ENCODE peak calls at places on chromosome 22, in ten cellular contexts. One of them, this sample, is unnamed.

GRCh38 chr22:46587492-46588278 is 32.5 kb upstream of the GRAMD4 start:
- DNase-seq in EL: no peak
- DNase-seq in sigmoid colon: no peak
- DNase-seq in GOT3: no peak
- DNase-seq in A172: no peak
- DNase-seq in progenitor cell of endocrine pancreas: no peak
- DNase-seq in putamen: no peak
- DNase-seq in NCI-H345: no peak
- DNase-seq in HT1080: no peak
- DNase-seq in HuH-7.5: no peak
- DNase-seq in this sample: no peak

GRCh38 chr22:49664371-49664881 is 163.2 kb downstream of the BRD1 start:
- DNase-seq in EL: no peak
- DNase-seq in sigmoid colon: peak; percentile 51
- DNase-seq in GOT3: no peak
- DNase-seq in A172: no peak
- DNase-seq in progenitor cell of endocrine pancreas: no peak
- DNase-seq in putamen: no peak
- DNase-seq in NCI-H345: no peak
- DNase-seq in HT1080: no peak
- DNase-seq in HuH-7.5: no peak
- DNase-seq in this sample: no peak

GRCh38 chr22:35824256-35824655 is 106.6 kb downstream of the APOL5 start:
- DNase-seq in EL: no peak
- DNase-seq in sigmoid colon: no peak
- DNase-seq in GOT3: no peak
- DNase-seq in A172: no peak
- DNase-seq in progenitor cell of endocrine pancreas: no peak
- DNase-seq in putamen: no peak
- DNase-seq in NCI-H345: no peak
- DNase-seq in HT1080: no peak
- DNase-seq in HuH-7.5: no peak
- DNase-seq in this sample: no peak

GRCh38 chr22:30694638-30695350 is at the start of gene OSBP2:
- DNase-seq in EL: peak; percentile 35
- DNase-seq in sigmoid colon: peak; percentile 62
- DNase-seq in GOT3: no peak
- DNase-seq in A172: no peak
- DNase-seq in progenitor cell of endocrine pancreas: peak; percentile 52
- DNase-seq in putamen: peak; percentile 58
- DNase-seq in NCI-H345: peak; percentile 39
- DNase-seq in HT1080: no peak
- DNase-seq in HuH-7.5: peak; percentile 45
- DNase-seq in this sample: no peak

GRCh38 chr22:19848298-19849224 is 6.1 kb downstream of the GNB1L start:
- DNase-seq in EL: peak; percentile 52
- DNase-seq in sigmoid colon: peak; percentile 59
- DNase-seq in GOT3: no peak
- DNase-seq in A172: peak; percentile 55
- DNase-seq in progenitor cell of endocrine pancreas: no peak
- DNase-seq in putamen: no peak
- DNase-seq in NCI-H345: no peak
- DNase-seq in HT1080: peak; percentile 59
- DNase-seq in HuH-7.5: no peak
- DNase-seq in this sample: no peak

GRCh38 chr22:39583066-39583667 is 12.6 kb downstream of the CACNA1I start:
- DNase-seq in EL: no peak
- DNase-seq in sigmoid colon: no peak
- DNase-seq in GOT3: no peak
- DNase-seq in A172: no peak
- DNase-seq in progenitor cell of endocrine pancreas: no peak
- DNase-seq in putamen: no peak
- DNase-seq in NCI-H345: no peak
- DNase-seq in HT1080: no peak
- DNase-seq in HuH-7.5: no peak
- DNase-seq in this sample: no peak

GRCh38 chr22:38924197-38924952 is 33.0 kb upstream of the APOBEC3A start:
- DNase-seq in EL: peak; percentile 93
- DNase-seq in sigmoid colon: peak; percentile 89
- DNase-seq in GOT3: no peak
- DNase-seq in A172: peak; percentile 79
- DNase-seq in progenitor cell of endocrine pancreas: no peak
- DNase-seq in putamen: peak; percentile 32
- DNase-seq in NCI-H345: peak; percentile 99
- DNase-seq in HT1080: peak; percentile 84
- DNase-seq in HuH-7.5: peak; percentile 54
- DNase-seq in this sample: peak; percentile 50

GRCh38 chr22:19971276-19972124 is 29.9 kb upstream of the TXNRD2 start:
- DNase-seq in EL: no peak
- DNase-seq in sigmoid colon: no peak
- DNase-seq in GOT3: no peak
- DNase-seq in A172: no peak
- DNase-seq in progenitor cell of endocrine pancreas: no peak
- DNase-seq in putamen: no peak
- DNase-seq in NCI-H345: no peak
- DNase-seq in HT1080: no peak
- DNase-seq in HuH-7.5: no peak
- DNase-seq in this sample: no peak

GRCh38 chr22:23686416-23687024 is 4.3 kb upstream of the RGL4 start:
- DNase-seq in EL: no peak
- DNase-seq in sigmoid colon: no peak
- DNase-seq in GOT3: no peak
- DNase-seq in A172: no peak
- DNase-seq in progenitor cell of endocrine pancreas: no peak
- DNase-seq in putamen: no peak
- DNase-seq in NCI-H345: no peak
- DNase-seq in HT1080: no peak
- DNase-seq in HuH-7.5: no peak
- DNase-seq in this sample: no peak

GRCh38 chr22:48953830-48954229 is 873.8 kb downstream of the BRD1 start:
- DNase-seq in EL: no peak
- DNase-seq in sigmoid colon: no peak
- DNase-seq in GOT3: no peak
- DNase-seq in A172: no peak
- DNase-seq in progenitor cell of endocrine pancreas: no peak
- DNase-seq in putamen: no peak
- DNase-seq in NCI-H345: no peak
- DNase-seq in HT1080: no peak
- DNase-seq in HuH-7.5: no peak
- DNase-seq in this sample: no peak

GRCh38 chr22:24059793-24060192 is 48.7 kb downstream of the CABIN1 start:
- DNase-seq in EL: no peak
- DNase-seq in sigmoid colon: no peak
- DNase-seq in GOT3: no peak
- DNase-seq in A172: no peak
- DNase-seq in progenitor cell of endocrine pancreas: no peak
- DNase-seq in putamen: no peak
- DNase-seq in NCI-H345: no peak
- DNase-seq in HT1080: no peak
- DNase-seq in HuH-7.5: no peak
- DNase-seq in this sample: no peak

GRCh38 chr22:22011964-22012363 is 29.4 kb upstream of the TOP3B start:
- DNase-seq in EL: no peak
- DNase-seq in sigmoid colon: no peak
- DNase-seq in GOT3: no peak
- DNase-seq in A172: no peak
- DNase-seq in progenitor cell of endocrine pancreas: no peak
- DNase-seq in putamen: no peak
- DNase-seq in NCI-H345: no peak
- DNase-seq in HT1080: no peak
- DNase-seq in HuH-7.5: no peak
- DNase-seq in this sample: no peak

GRCh38 chr22:23574371-23574811 is 5.7 kb downstream of the IGLL1 start:
- DNase-seq in EL: no peak
- DNase-seq in sigmoid colon: no peak
- DNase-seq in GOT3: no peak
- DNase-seq in A172: no peak
- DNase-seq in progenitor cell of endocrine pancreas: no peak
- DNase-seq in putamen: no peak
- DNase-seq in NCI-H345: no peak
- DNase-seq in HT1080: no peak
- DNase-seq in HuH-7.5: no peak
- DNase-seq in this sample: no peak

GRCh38 chr22:46149998-46150549 is at the start of gene PPARA:
- DNase-seq in EL: peak; percentile 79
- DNase-seq in sigmoid colon: peak; percentile 94
- DNase-seq in GOT3: peak; percentile 64
- DNase-seq in A172: no peak
- DNase-seq in progenitor cell of endocrine pancreas: peak; percentile 73
- DNase-seq in putamen: peak; percentile 90
- DNase-seq in NCI-H345: peak; percentile 85
- DNase-seq in HT1080: no peak
- DNase-seq in HuH-7.5: peak; percentile 91
- DNase-seq in this sample: peak; percentile 70

GRCh38 chr22:46062971-46063631 is 86.1 kb upstream of the WNT7B start:
- DNase-seq in EL: no peak
- DNase-seq in sigmoid colon: peak; percentile 57
- DNase-seq in GOT3: no peak
- DNase-seq in A172: no peak
- DNase-seq in progenitor cell of endocrine pancreas: no peak
- DNase-seq in putamen: no peak
- DNase-seq in NCI-H345: no peak
- DNase-seq in HT1080: no peak
- DNase-seq in HuH-7.5: no peak
- DNase-seq in this sample: no peak

GRCh38 chr22:20424937-20425587 is 12.6 kb downstream of the SCARF2 start:
- DNase-seq in EL: no peak
- DNase-seq in sigmoid colon: no peak
- DNase-seq in GOT3: no peak
- DNase-seq in A172: no peak
- DNase-seq in progenitor cell of endocrine pancreas: no peak
- DNase-seq in putamen: no peak
- DNase-seq in NCI-H345: no peak
- DNase-seq in HT1080: no peak
- DNase-seq in HuH-7.5: peak; percentile 35
- DNase-seq in this sample: no peak

GRCh38 chr22:22362939-22363338 is 118.4 kb downstream of the VPREB1 start:
- DNase-seq in EL: no peak
- DNase-seq in sigmoid colon: no peak
- DNase-seq in GOT3: no peak
- DNase-seq in A172: no peak
- DNase-seq in progenitor cell of endocrine pancreas: no peak
- DNase-seq in putamen: no peak
- DNase-seq in NCI-H345: no peak
- DNase-seq in HT1080: no peak
- DNase-seq in HuH-7.5: no peak
- DNase-seq in this sample: no peak

GRCh38 chr22:24416095-24416494 is 11.3 kb upstream of the ADORA2A start:
- DNase-seq in EL: no peak
- DNase-seq in sigmoid colon: peak; percentile 57
- DNase-seq in GOT3: no peak
- DNase-seq in A172: no peak
- DNase-seq in progenitor cell of endocrine pancreas: no peak
- DNase-seq in putamen: no peak
- DNase-seq in NCI-H345: no peak
- DNase-seq in HT1080: no peak
- DNase-seq in HuH-7.5: no peak
- DNase-seq in this sample: no peak

GRCh38 chr22:37431811-37432707 is 4.8 kb upstream of the ELFN2 start:
- DNase-seq in EL: peak; percentile 99
- DNase-seq in sigmoid colon: no peak
- DNase-seq in GOT3: peak; percentile 56
- DNase-seq in A172: peak; percentile 96
- DNase-seq in progenitor cell of endocrine pancreas: no peak
- DNase-seq in putamen: no peak
- DNase-seq in NCI-H345: no peak
- DNase-seq in HT1080: peak; percentile 100
- DNase-seq in HuH-7.5: no peak
- DNase-seq in this sample: peak; percentile 89

GRCh38 chr22:49586873-49587272 is 240.8 kb downstream of the BRD1 start:
- DNase-seq in EL: no peak
- DNase-seq in sigmoid colon: peak; percentile 53
- DNase-seq in GOT3: no peak
- DNase-seq in A172: no peak
- DNase-seq in progenitor cell of endocrine pancreas: no peak
- DNase-seq in putamen: no peak
- DNase-seq in NCI-H345: no peak
- DNase-seq in HT1080: no peak
- DNase-seq in HuH-7.5: no peak
- DNase-seq in this sample: no peak

GRCh38 chr22:35634015-35634414 is 14.2 kb upstream of the APOL6 start:
- DNase-seq in EL: no peak
- DNase-seq in sigmoid colon: peak; percentile 25
- DNase-seq in GOT3: no peak
- DNase-seq in A172: peak; percentile 44
- DNase-seq in progenitor cell of endocrine pancreas: no peak
- DNase-seq in putamen: no peak
- DNase-seq in NCI-H345: no peak
- DNase-seq in HT1080: no peak
- DNase-seq in HuH-7.5: no peak
- DNase-seq in this sample: no peak

GRCh38 chr22:50250555-50251471 is at the start of gene HDAC10:
- DNase-seq in EL: peak; percentile 83
- DNase-seq in sigmoid colon: peak; percentile 88
- DNase-seq in GOT3: no peak
- DNase-seq in A172: no peak
- DNase-seq in progenitor cell of endocrine pancreas: peak; percentile 76
- DNase-seq in putamen: no peak
- DNase-seq in NCI-H345: peak; percentile 64
- DNase-seq in HT1080: peak; percentile 75
- DNase-seq in HuH-7.5: peak; percentile 92
- DNase-seq in this sample: no peak

GRCh38 chr22:48894064-48894671 is 933.5 kb downstream of the BRD1 start:
- DNase-seq in EL: no peak
- DNase-seq in sigmoid colon: no peak
- DNase-seq in GOT3: no peak
- DNase-seq in A172: no peak
- DNase-seq in progenitor cell of endocrine pancreas: no peak
- DNase-seq in putamen: no peak
- DNase-seq in NCI-H345: no peak
- DNase-seq in HT1080: no peak
- DNase-seq in HuH-7.5: no peak
- DNase-seq in this sample: no peak

GRCh38 chr22:49446145-49446758 is 381.4 kb downstream of the BRD1 start:
- DNase-seq in EL: no peak
- DNase-seq in sigmoid colon: no peak
- DNase-seq in GOT3: no peak
- DNase-seq in A172: no peak
- DNase-seq in progenitor cell of endocrine pancreas: no peak
- DNase-seq in putamen: no peak
- DNase-seq in NCI-H345: no peak
- DNase-seq in HT1080: no peak
- DNase-seq in HuH-7.5: no peak
- DNase-seq in this sample: no peak

GRCh38 chr22:17580461-17581031 is 17.2 kb downstream of the SLC25A18 start:
- DNase-seq in EL: no peak
- DNase-seq in sigmoid colon: no peak
- DNase-seq in GOT3: no peak
- DNase-seq in A172: no peak
- DNase-seq in progenitor cell of endocrine pancreas: no peak
- DNase-seq in putamen: no peak
- DNase-seq in NCI-H345: no peak
- DNase-seq in HT1080: no peak
- DNase-seq in HuH-7.5: no peak
- DNase-seq in this sample: no peak

GRCh38 chr22:46936378-46936916 is 174.0 kb downstream of the TBC1D22A start:
- DNase-seq in EL: no peak
- DNase-seq in sigmoid colon: no peak
- DNase-seq in GOT3: no peak
- DNase-seq in A172: no peak
- DNase-seq in progenitor cell of endocrine pancreas: no peak
- DNase-seq in putamen: no peak
- DNase-seq in NCI-H345: peak; percentile 17
- DNase-seq in HT1080: no peak
- DNase-seq in HuH-7.5: no peak
- DNase-seq in this sample: no peak

GRCh38 chr22:38567531-38568245 is 2.3 kb downstream of the DMC1 start:
- DNase-seq in EL: no peak
- DNase-seq in sigmoid colon: no peak
- DNase-seq in GOT3: no peak
- DNase-seq in A172: no peak
- DNase-seq in progenitor cell of endocrine pancreas: no peak
- DNase-seq in putamen: no peak
- DNase-seq in NCI-H345: no peak
- DNase-seq in HT1080: no peak
- DNase-seq in HuH-7.5: no peak
- DNase-seq in this sample: no peak